ENCODE peak calls at places on chromosome 1, in six cellular contexts. M is adrenal gland, G is cardiac fibroblast, T is AG04450, B is PC-9, H is tibial artery. D is an unnamed sample.

GRCh38 chr1:161177112-161177935 is at the start of gene B4GALT3:
- DNase-seq in G (peak), B (peak), H (peak), M (peak), T (no peak), D (peak)

GRCh38 chr1:6474815-6475282 is 8.9 kb upstream of the TNFRSF25 start:
- DNase-seq in G (no peak), B (no peak), T (no peak), H (no peak), M (no peak), D (no peak)

GRCh38 chr1:210239295-210240155 is 6.9 kb downstream of the SERTAD4 start:
- DNase-seq in H (no peak), T (peak), B (peak), G (peak), M (peak), D (peak)

GRCh38 chr1:209094384-209094783 is 489.1 kb upstream of the CAMK1G start:
- DNase-seq in H (no peak), B (no peak), M (no peak), G (no peak), T (no peak), D (no peak)

GRCh38 chr1:194176212-194176611 is 989.8 kb upstream of the B3GALT2 start:
- DNase-seq in H (no peak), M (no peak), B (no peak), T (no peak), G (no peak), D (no peak)

GRCh38 chr1:150971583-150972416 is 2.8 kb downstream of the CERS2 start:
- DNase-seq in M (peak), B (no peak), G (no peak), H (no peak), T (no peak), D (peak)

GRCh38 chr1:6353948-6354658 is 39.5 kb downstream of the ACOT7 start:
- DNase-seq in H (no peak), M (peak), B (no peak), G (no peak), T (no peak), D (peak)

GRCh38 chr1:234913771-234914170 is 214.9 kb downstream of the TOMM20 start:
- DNase-seq in H (peak), T (no peak), M (peak), G (no peak), B (no peak), D (no peak)

GRCh38 chr1:42915456-42915855 is 43.2 kb downstream of the SLC2A1 start:
- DNase-seq in G (no peak), T (no peak), H (no peak), B (no peak), M (no peak), D (no peak)
- TF ChIP-seq CTCF in G (no peak), T (no peak), H (no peak), B (no peak), M (no peak), D (no peak)

GRCh38 chr1:22710688-22711024 is at the start of gene EPHB2:
- DNase-seq in G (peak), M (no peak), T (no peak), B (no peak), H (no peak), D (peak)
- H3K4me3 ChIP-seq in G (peak), M (no peak), T (peak), B (peak), H (peak), D (peak)

DNA sequence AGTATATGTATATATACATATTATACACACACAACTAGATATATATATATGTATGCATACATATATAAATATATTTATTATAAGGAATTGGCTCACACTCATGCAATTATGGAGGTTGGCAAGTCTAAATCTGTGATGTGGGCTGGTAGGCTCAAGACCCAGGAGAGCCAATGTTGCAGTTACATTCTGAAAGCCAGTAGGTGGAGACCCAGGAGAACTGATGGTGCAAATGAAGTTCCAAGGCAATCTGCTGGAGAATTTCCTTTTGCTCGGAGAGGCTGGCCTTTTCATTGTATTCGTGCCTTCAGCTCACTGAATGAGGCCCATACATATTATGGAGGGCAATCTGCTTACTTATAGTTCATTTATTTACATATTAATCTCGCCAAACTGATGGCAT is 9.4 kb downstream of the IVL start:
- DNase-seq in B (no peak), T (no peak), G (no peak), M (no peak), H (no peak), D (no peak)
- TF ChIP-seq CTCF in B (peak), T (peak), G (no peak), M (no peak), H (no peak), D (no peak)

GRCh38 chr1:231796141-231796540 is 169.6 kb downstream of the DISC1 start:
- DNase-seq in B (no peak), M (no peak), G (no peak), T (no peak), H (no peak), D (no peak)

GRCh38 chr1:231803353-231803752 is 176.8 kb downstream of the DISC1 start:
- DNase-seq in H (no peak), G (peak), M (peak), T (no peak), B (no peak), D (peak)

GRCh38 chr1:231799363-231799986 is 172.9 kb downstream of the DISC1 start:
- DNase-seq in T (peak), H (no peak), M (no peak), B (no peak), G (peak), D (peak)

GRCh38 chr1:231800071-231800470 is 173.5 kb downstream of the DISC1 start:
- DNase-seq in T (no peak), M (no peak), B (no peak), G (peak), H (no peak), D (peak)
- H3K4me3 ChIP-seq in T (no peak), M (no peak), B (no peak), G (no peak), H (no peak), D (no peak)

GRCh38 chr1:9593147-9593491 is 4.4 kb downstream of the TMEM201 start:
- DNase-seq in T (no peak), M (no peak), B (no peak), H (no peak), G (no peak), D (no peak)

GRCh38 chr1:9594471-9595155 is 5.9 kb downstream of the TMEM201 start:
- DNase-seq in M (no peak), H (no peak), G (no peak), B (no peak), T (no peak), D (no peak)

GRCh38 chr1:9592510-9593075 is 3.9 kb downstream of the TMEM201 start:
- DNase-seq in T (no peak), H (no peak), B (no peak), M (no peak), G (no peak), D (no peak)

GRCh38 chr1:9595156-9595967 is 6.7 kb downstream of the TMEM201 start:
- DNase-seq in G (no peak), B (no peak), H (no peak), T (no peak), M (no peak), D (no peak)

GRCh38 chr1:9593492-9594465 is 5.1 kb downstream of the TMEM201 start:
- DNase-seq in G (peak), B (no peak), H (no peak), M (peak), T (no peak), D (peak)
- TF ChIP-seq CTCF in G (no peak), B (no peak), H (no peak), M (no peak), T (no peak), D (no peak)